ENCODE peak calls at places on chromosomes 7 and 10, in seven cellular contexts. U is GM23248, X is Panc1, L is fibroblast of lung, A is Peyer's patch, R is thoracic aorta, B is mammary epithelial cell. W is an unnamed sample.
A peak's percentile ranks its signal among the peaks of the same experiment; 100 is the strongest.

GRCh38 chr10:21634599-21635365 is 100.8 kb downstream of the MLLT10 start:
- DNase-seq in U (peak; percentile 19), R (no peak), A (no peak), L (no peak), B (no peak), X (no peak), W (no peak)

GRCh38 chr7:100882769-100883526 is 6.6 kb downstream of the UFSP1 start:
- DNase-seq in X (no peak), U (no peak), A (no peak), L (no peak), R (no peak), B (no peak), W (no peak)

GRCh38 chr7:95490366-95490765 is 4.6 kb downstream of the ASB4 start:
- DNase-seq in U (no peak), A (no peak), L (no peak), X (no peak), R (no peak), B (no peak), W (no peak)

GRCh38 chr7:100049441-100050291 is at the start of gene ZSCAN21:
- DNase-seq in L (peak; percentile 83), B (peak; percentile 79), R (peak; percentile 60), X (peak; percentile 69), A (peak; percentile 93), U (peak; percentile 93), W (peak; percentile 64)

GRCh38 chr7:142097571-142097970 is 13.9 kb upstream of the MGAM2 start:
- DNase-seq in U (no peak), R (no peak), A (no peak), L (no peak), X (no peak), B (no peak), W (no peak)

GRCh38 chr10:114779803-114780609 is 41.6 kb upstream of the FHIP2A start:
- DNase-seq in U (peak; percentile 72), B (peak; percentile 83), X (peak; percentile 90), A (no peak), L (peak; percentile 91), R (no peak), W (no peak)

GRCh38 chr7:4824120-4824775 is 37.6 kb downstream of the PAPOLB start:
- DNase-seq in A (no peak), L (no peak), R (no peak), X (no peak), B (no peak), U (no peak), W (no peak)

GRCh38 chr7:100166317-100166940 is 2.0 kb downstream of the GAL3ST4 start:
- DNase-seq in B (no peak), A (no peak), R (no peak), X (no peak), U (no peak), L (no peak), W (no peak)

GRCh38 chr7:14690075-14690474 is 212.5 kb downstream of the DGKB start:
- DNase-seq in U (no peak), B (no peak), X (no peak), R (no peak), L (no peak), A (no peak), W (no peak)

GRCh38 chr7:80312139-80312661 is 177.6 kb downstream of the GNAI1 start:
- DNase-seq in A (no peak), B (peak; percentile 78), U (peak; percentile 56), L (peak; percentile 84), R (no peak), X (peak; percentile 8), W (no peak)

GRCh38 chr7:83648464-83649241 is at the start of gene SEMA3E:
- DNase-seq in A (no peak), R (no peak), L (peak; percentile 72), B (peak; percentile 38), X (peak; percentile 65), U (peak; percentile 65), W (no peak)

GRCh38 chr7:52017802-52018679 is 701.4 kb upstream of the COBL start:
- DNase-seq in R (no peak), A (peak; percentile 51), L (no peak), X (peak; percentile 30), U (no peak), B (no peak), W (peak; percentile 72)

GRCh38 chr10:3104251-3104918 is 37.0 kb downstream of the PFKP start:
- DNase-seq in X (no peak), U (no peak), B (no peak), A (no peak), L (no peak), R (no peak), W (no peak)

GRCh38 chr7:158777793-158778192 is 51.5 kb downstream of the ESYT2 start:
- DNase-seq in A (no peak), R (no peak), U (no peak), X (no peak), L (no peak), B (no peak), W (no peak)

GRCh38 chr7:29276806-29277205 is 82.2 kb downstream of the CHN2 start:
- DNase-seq in U (no peak), A (no peak), X (no peak), B (no peak), L (no peak), R (no peak), W (no peak)

GRCh38 chr7:21426286-21426957 is 1.5 kb upstream of the SP4 start:
- DNase-seq in A (no peak), B (peak; percentile 23), L (no peak), U (peak; percentile 34), R (no peak), X (peak; percentile 30), W (peak; percentile 25)

GRCh38 chr10:44956176-44956575 is 3.4 kb upstream of the RASSF4 start:
- DNase-seq in L (no peak), U (no peak), R (no peak), B (no peak), A (no peak), X (no peak), W (no peak)

GRCh38 chr10:104080762-104081161 is 4.9 kb downstream of the COL17A1 start:
- DNase-seq in A (peak; percentile 62), X (no peak), U (peak; percentile 54), B (no peak), L (peak; percentile 11), R (no peak), W (no peak)

GRCh38 chr10:62081322-62081945 is 179.9 kb downstream of the ARID5B start:
- DNase-seq in R (no peak), X (no peak), U (peak; percentile 59), A (no peak), L (peak; percentile 26), B (no peak), W (no peak)

GRCh38 chr10:35006836-35007235 is 83.3 kb downstream of the CUL2 start:
- DNase-seq in A (no peak), X (no peak), B (no peak), U (peak; percentile 60), L (peak; percentile 64), R (no peak), W (no peak)

DNA sequence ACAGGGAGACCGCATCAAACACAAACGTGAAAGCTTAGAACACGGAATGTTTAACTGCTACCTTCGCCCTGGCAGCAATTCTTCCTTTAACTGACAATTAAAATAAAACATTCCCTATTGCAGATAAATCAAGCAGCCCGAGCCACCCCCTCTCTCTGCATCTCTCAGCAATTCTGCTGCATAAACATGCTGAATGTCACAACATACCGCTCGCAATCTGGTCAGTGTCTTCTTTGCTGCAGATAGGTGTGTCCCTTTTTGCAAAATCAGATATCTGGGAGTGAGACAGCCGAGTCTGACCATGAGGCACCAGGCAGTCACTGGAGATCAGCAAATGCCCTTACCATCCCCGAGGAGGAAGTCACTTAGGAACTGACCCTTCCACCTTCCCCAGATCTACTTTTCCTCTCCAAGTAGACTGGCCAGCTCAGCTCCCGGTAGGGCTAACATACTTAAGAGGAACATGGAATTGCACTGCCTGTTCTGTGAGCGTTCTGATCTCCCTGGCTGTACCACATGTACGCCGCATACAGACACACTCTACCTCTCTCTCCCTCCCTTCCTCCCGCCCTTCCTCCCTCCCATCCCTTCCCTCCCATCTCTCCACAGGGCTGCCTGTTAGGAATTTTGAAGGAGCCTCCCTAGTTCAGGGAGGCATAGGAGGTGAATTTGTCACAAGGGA is at the start of gene FRMD4A:
- DNase-seq in U (no peak), A (no peak), R (no peak), B (no peak), L (no peak), X (no peak), W (no peak)
- H3K27ac ChIP-seq in U (no peak within 1 kb of the TSS), A (no peak within 1 kb of the TSS), R (no peak within 1 kb of the TSS), B (no peak within 1 kb of the TSS), L (no peak within 1 kb of the TSS), X (no peak within 1 kb of the TSS), W (no peak within 1 kb of the TSS)

GRCh38 chr7:19944363-19945120 is 171.1 kb upstream of the TMEM196 start:
- DNase-seq in L (peak; percentile 20), B (peak; percentile 81), A (no peak), U (no peak), X (no peak), R (no peak), W (no peak)
- H3K27ac ChIP-seq in L (no peak overlapping the region), B (peak overlapping the region; percentile 0), A (no peak overlapping the region), U (no peak overlapping the region), X (no peak overlapping the region), R (no peak overlapping the region), W (no peak overlapping the region)

DNA sequence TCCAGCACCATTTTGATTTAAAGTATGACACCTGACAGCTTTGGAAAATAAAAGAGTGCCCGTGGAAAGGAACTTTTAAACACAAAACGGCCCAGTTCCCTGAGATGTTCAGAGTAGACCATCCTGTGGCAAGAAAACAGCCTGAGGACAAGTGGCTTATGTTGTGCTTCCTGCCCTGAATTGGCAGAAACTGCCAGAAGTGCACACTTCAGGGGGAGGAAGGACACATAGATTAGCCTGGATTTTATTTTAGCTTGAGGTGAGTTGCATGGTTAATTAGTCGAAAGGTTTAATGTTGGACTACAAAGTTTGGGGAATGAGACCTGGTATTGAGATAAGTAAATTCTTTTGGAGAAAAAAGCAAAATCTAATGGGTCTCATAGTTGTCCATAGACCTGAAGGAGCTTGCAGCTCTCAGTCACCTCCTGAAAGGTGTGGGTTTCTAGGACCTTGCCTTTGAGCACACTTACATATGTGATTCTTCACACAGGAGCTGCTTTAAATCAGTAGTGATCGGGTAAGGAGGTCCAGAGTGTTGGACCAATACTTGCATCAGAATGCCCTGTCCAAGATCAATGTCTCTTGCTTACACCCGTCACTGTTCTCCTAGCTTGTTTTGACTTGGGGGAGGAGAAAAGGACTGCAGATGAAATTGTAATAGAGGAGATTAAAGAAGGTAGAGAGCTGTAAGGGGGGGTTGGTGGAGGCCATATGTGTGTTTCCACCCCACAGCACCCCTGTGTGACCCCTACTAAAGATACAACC is 4.9 kb downstream of the ITIH2 start:
- DNase-seq in U (no peak), R (no peak), A (no peak), X (no peak), B (no peak), L (no peak), W (no peak)
- H3K27ac ChIP-seq in U (no peak overlapping the region), R (no peak overlapping the region), A (no peak overlapping the region), X (no peak overlapping the region), B (no peak overlapping the region), L (no peak overlapping the region), W (no peak overlapping the region)

DNA sequence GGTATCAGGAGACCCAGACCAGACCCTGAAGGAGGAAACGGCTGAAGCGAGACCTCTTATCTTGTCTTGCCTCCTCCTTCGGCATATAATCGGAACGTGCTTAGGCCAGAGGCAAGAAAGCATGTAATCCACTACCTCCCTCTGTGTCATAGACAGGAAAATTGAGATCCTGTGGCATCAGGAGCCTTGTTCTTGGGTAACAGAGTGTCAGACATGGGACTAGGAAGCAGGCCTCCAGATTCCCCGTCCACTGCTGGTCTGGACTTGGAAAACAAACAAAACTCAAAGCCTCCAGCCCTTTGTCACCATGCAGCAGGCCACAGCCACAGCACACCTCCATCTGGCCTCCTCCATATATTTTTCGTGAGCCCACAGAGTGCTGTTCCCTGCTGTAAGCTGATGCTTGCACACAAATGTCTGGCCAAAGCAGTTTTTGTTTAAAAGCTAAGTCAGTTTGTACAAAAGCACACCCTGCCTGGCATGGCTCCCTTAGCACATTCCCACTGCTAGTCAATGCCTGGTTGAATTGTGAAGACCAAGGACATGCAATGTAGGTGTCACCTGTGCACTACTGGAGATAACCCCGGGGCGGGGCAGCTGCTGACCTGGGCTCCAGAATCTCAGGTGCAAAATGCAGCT is 510.9 kb downstream of the RPS24 start:
- DNase-seq in A (peak; percentile 26), B (no peak), R (no peak), X (no peak), U (peak; percentile 30), L (peak; percentile 40), W (no peak)
- H3K27ac ChIP-seq in A (peak overlapping the region; percentile 1), B (no peak overlapping the region), R (no peak overlapping the region), X (no peak overlapping the region), U (peak overlapping the region; percentile 79), L (peak overlapping the region; percentile 90), W (no peak overlapping the region)